ENCODE peak calls at places on chromosomes 16 and 17, in nine cellular contexts. One of them, this sample, is unnamed.

GRCh38 chr16:85416267-85417109 is 196.6 kb upstream of the GSE1 start:
- DNase-seq in activated CD4-positive, alpha-beta memory T cell treated with anti-CD3 and anti-CD28 coated beads for 36 hours: peak; percentile 87
- DNase-seq in ovary: peak; percentile 47
- DNase-seq in tibial nerve: no peak
- DNase-seq in EH: peak; percentile 43
- DNase-seq in cardiac muscle cell: peak; percentile 31
- DNase-seq in AG09319: no peak
- DNase-seq in HTR-8/SVneo: peak; percentile 76
- DNase-seq in glomerular endothelial cell: no peak
- DNase-seq in this sample: no peak

GRCh38 chr16:27449434-27450188 is 47.6 kb downstream of the IL21R start:
- DNase-seq in glomerular endothelial cell: no peak
- DNase-seq in activated CD4-positive, alpha-beta memory T cell treated with anti-CD3 and anti-CD28 coated beads for 36 hours: peak; percentile 89
- DNase-seq in tibial nerve: no peak
- DNase-seq in cardiac muscle cell: no peak
- DNase-seq in EH: no peak
- DNase-seq in HTR-8/SVneo: no peak
- DNase-seq in ovary: no peak
- DNase-seq in AG09319: no peak
- DNase-seq in this sample: no peak

GRCh38 chr17:13593757-13594156 is 8.0 kb downstream of the HS3ST3A1 start:
- DNase-seq in tibial nerve: no peak
- DNase-seq in AG09319: peak; percentile 31
- DNase-seq in cardiac muscle cell: no peak
- DNase-seq in EH: peak; percentile 76
- DNase-seq in HTR-8/SVneo: no peak
- DNase-seq in activated CD4-positive, alpha-beta memory T cell treated with anti-CD3 and anti-CD28 coated beads for 36 hours: no peak
- DNase-seq in glomerular endothelial cell: no peak
- DNase-seq in ovary: no peak
- DNase-seq in this sample: no peak

GRCh38 chr16:31501226-31501965 is 6.8 kb downstream of the RUSF1 start:
- DNase-seq in ovary: no peak
- DNase-seq in HTR-8/SVneo: no peak
- DNase-seq in EH: no peak
- DNase-seq in tibial nerve: no peak
- DNase-seq in cardiac muscle cell: no peak
- DNase-seq in glomerular endothelial cell: no peak
- DNase-seq in AG09319: no peak
- DNase-seq in activated CD4-positive, alpha-beta memory T cell treated with anti-CD3 and anti-CD28 coated beads for 36 hours: no peak
- DNase-seq in this sample: no peak

GRCh38 chr17:48567646-48568354 is 10.3 kb downstream of the HOXB4 start:
- DNase-seq in glomerular endothelial cell: no peak
- DNase-seq in cardiac muscle cell: no peak
- DNase-seq in tibial nerve: no peak
- DNase-seq in AG09319: no peak
- DNase-seq in HTR-8/SVneo: no peak
- DNase-seq in activated CD4-positive, alpha-beta memory T cell treated with anti-CD3 and anti-CD28 coated beads for 36 hours: no peak
- DNase-seq in EH: no peak
- DNase-seq in ovary: no peak
- DNase-seq in this sample: no peak

GRCh38 chr16:30720694-30721093 is 21.7 kb downstream of the SRCAP start:
- DNase-seq in activated CD4-positive, alpha-beta memory T cell treated with anti-CD3 and anti-CD28 coated beads for 36 hours: no peak
- DNase-seq in HTR-8/SVneo: no peak
- DNase-seq in cardiac muscle cell: no peak
- DNase-seq in AG09319: no peak
- DNase-seq in glomerular endothelial cell: no peak
- DNase-seq in ovary: no peak
- DNase-seq in tibial nerve: no peak
- DNase-seq in EH: no peak
- DNase-seq in this sample: no peak

GRCh38 chr17:2736956-2737355 is 12.5 kb downstream of the CCDC92B start:
- DNase-seq in tibial nerve: no peak
- DNase-seq in HTR-8/SVneo: no peak
- DNase-seq in glomerular endothelial cell: no peak
- DNase-seq in AG09319: no peak
- DNase-seq in cardiac muscle cell: peak; percentile 18
- DNase-seq in EH: no peak
- DNase-seq in activated CD4-positive, alpha-beta memory T cell treated with anti-CD3 and anti-CD28 coated beads for 36 hours: no peak
- DNase-seq in ovary: no peak
- DNase-seq in this sample: no peak

GRCh38 chr17:58367462-58367861 is 15.5 kb upstream of the SUPT4H1 start:
- DNase-seq in activated CD4-positive, alpha-beta memory T cell treated with anti-CD3 and anti-CD28 coated beads for 36 hours: no peak
- DNase-seq in ovary: no peak
- DNase-seq in glomerular endothelial cell: no peak
- DNase-seq in tibial nerve: no peak
- DNase-seq in HTR-8/SVneo: no peak
- DNase-seq in EH: no peak
- DNase-seq in cardiac muscle cell: no peak
- DNase-seq in AG09319: no peak
- DNase-seq in this sample: no peak

GRCh38 chr16:4511441-4512082 is 27.0 kb downstream of the CDIP1 start:
- DNase-seq in glomerular endothelial cell: no peak
- DNase-seq in tibial nerve: peak; percentile 31
- DNase-seq in ovary: no peak
- DNase-seq in HTR-8/SVneo: peak; percentile 60
- DNase-seq in activated CD4-positive, alpha-beta memory T cell treated with anti-CD3 and anti-CD28 coated beads for 36 hours: peak; percentile 38
- DNase-seq in cardiac muscle cell: peak; percentile 47
- DNase-seq in AG09319: no peak
- DNase-seq in EH: peak; percentile 52
- DNase-seq in this sample: no peak

GRCh38 chr16:83609178-83609577 is 198.6 kb upstream of the HSBP1 start:
- DNase-seq in activated CD4-positive, alpha-beta memory T cell treated with anti-CD3 and anti-CD28 coated beads for 36 hours: no peak
- DNase-seq in EH: peak; percentile 13
- DNase-seq in ovary: no peak
- DNase-seq in tibial nerve: no peak
- DNase-seq in cardiac muscle cell: peak; percentile 21
- DNase-seq in AG09319: no peak
- DNase-seq in glomerular endothelial cell: no peak
- DNase-seq in HTR-8/SVneo: no peak
- DNase-seq in this sample: no peak

GRCh38 chr17:75983501-75984181 is 4.6 kb downstream of the TEN1 start:
- DNase-seq in EH: no peak
- DNase-seq in cardiac muscle cell: peak; percentile 55
- DNase-seq in glomerular endothelial cell: no peak
- DNase-seq in tibial nerve: no peak
- DNase-seq in HTR-8/SVneo: no peak
- DNase-seq in activated CD4-positive, alpha-beta memory T cell treated with anti-CD3 and anti-CD28 coated beads for 36 hours: no peak
- DNase-seq in AG09319: no peak
- DNase-seq in ovary: no peak
- DNase-seq in this sample: no peak

GRCh38 chr16:86635181-86635580 is 56.8 kb downstream of the FOXL1 start:
- DNase-seq in cardiac muscle cell: peak; percentile 74
- DNase-seq in AG09319: no peak
- DNase-seq in tibial nerve: no peak
- DNase-seq in activated CD4-positive, alpha-beta memory T cell treated with anti-CD3 and anti-CD28 coated beads for 36 hours: no peak
- DNase-seq in ovary: no peak
- DNase-seq in EH: no peak
- DNase-seq in HTR-8/SVneo: no peak
- DNase-seq in glomerular endothelial cell: no peak
- DNase-seq in this sample: no peak

GRCh38 chr17:47968836-47969235 is 2.1 kb upstream of the CDK5RAP3 start:
- DNase-seq in glomerular endothelial cell: no peak
- DNase-seq in activated CD4-positive, alpha-beta memory T cell treated with anti-CD3 and anti-CD28 coated beads for 36 hours: no peak
- DNase-seq in tibial nerve: no peak
- DNase-seq in AG09319: no peak
- DNase-seq in ovary: no peak
- DNase-seq in HTR-8/SVneo: no peak
- DNase-seq in EH: no peak
- DNase-seq in cardiac muscle cell: no peak
- DNase-seq in this sample: no peak

GRCh38 chr17:1438593-1439083 is 17.4 kb downstream of the CRK start:
- DNase-seq in cardiac muscle cell: peak; percentile 55
- DNase-seq in ovary: no peak
- DNase-seq in HTR-8/SVneo: no peak
- DNase-seq in AG09319: no peak
- DNase-seq in tibial nerve: no peak
- DNase-seq in glomerular endothelial cell: no peak
- DNase-seq in activated CD4-positive, alpha-beta memory T cell treated with anti-CD3 and anti-CD28 coated beads for 36 hours: no peak
- DNase-seq in EH: peak; percentile 88
- DNase-seq in this sample: no peak

GRCh38 chr16:67461600-67462278 is 19.2 kb downstream of the ATP6V0D1 start:
- DNase-seq in ovary: no peak
- DNase-seq in HTR-8/SVneo: no peak
- DNase-seq in cardiac muscle cell: no peak
- DNase-seq in EH: no peak
- DNase-seq in activated CD4-positive, alpha-beta memory T cell treated with anti-CD3 and anti-CD28 coated beads for 36 hours: no peak
- DNase-seq in glomerular endothelial cell: no peak
- DNase-seq in tibial nerve: no peak
- DNase-seq in AG09319: no peak
- DNase-seq in this sample: no peak

GRCh38 chr16:81651758-81652718 is 127.1 kb upstream of the PLCG2 start:
- DNase-seq in cardiac muscle cell: peak; percentile 13
- DNase-seq in tibial nerve: no peak
- DNase-seq in activated CD4-positive, alpha-beta memory T cell treated with anti-CD3 and anti-CD28 coated beads for 36 hours: no peak
- DNase-seq in AG09319: no peak
- DNase-seq in glomerular endothelial cell: no peak
- DNase-seq in EH: no peak
- DNase-seq in ovary: peak; percentile 70
- DNase-seq in HTR-8/SVneo: no peak
- DNase-seq in this sample: no peak

GRCh38 chr16:88951989-88952388 is 25.0 kb downstream of the CBFA2T3 start:
- DNase-seq in activated CD4-positive, alpha-beta memory T cell treated with anti-CD3 and anti-CD28 coated beads for 36 hours: no peak
- DNase-seq in EH: no peak
- DNase-seq in glomerular endothelial cell: no peak
- DNase-seq in HTR-8/SVneo: no peak
- DNase-seq in AG09319: no peak
- DNase-seq in cardiac muscle cell: peak; percentile 21
- DNase-seq in tibial nerve: no peak
- DNase-seq in ovary: no peak
- DNase-seq in this sample: no peak

GRCh38 chr17:63848834-63849689 is 6.6 kb upstream of the SMARCD2 start:
- DNase-seq in cardiac muscle cell: peak; percentile 95
- DNase-seq in tibial nerve: peak; percentile 87
- DNase-seq in AG09319: peak; percentile 66
- DNase-seq in EH: peak; percentile 88
- DNase-seq in HTR-8/SVneo: peak; percentile 93
- DNase-seq in activated CD4-positive, alpha-beta memory T cell treated with anti-CD3 and anti-CD28 coated beads for 36 hours: peak; percentile 98
- DNase-seq in ovary: peak; percentile 90
- DNase-seq in glomerular endothelial cell: no peak
- DNase-seq in this sample: no peak

GRCh38 chr17:75910699-75911098 is 6.0 kb upstream of the MRPL38 start:
- DNase-seq in tibial nerve: no peak
- DNase-seq in ovary: no peak
- DNase-seq in HTR-8/SVneo: no peak
- DNase-seq in EH: no peak
- DNase-seq in cardiac muscle cell: no peak
- DNase-seq in AG09319: no peak
- DNase-seq in glomerular endothelial cell: no peak
- DNase-seq in activated CD4-positive, alpha-beta memory T cell treated with anti-CD3 and anti-CD28 coated beads for 36 hours: no peak
- DNase-seq in this sample: no peak

GRCh38 chr16:78045865-78046581 is 23.7 kb downstream of the CLEC3A start:
- DNase-seq in HTR-8/SVneo: peak; percentile 31
- DNase-seq in EH: peak; percentile 7
- DNase-seq in ovary: peak; percentile 61
- DNase-seq in cardiac muscle cell: peak; percentile 68
- DNase-seq in AG09319: no peak
- DNase-seq in glomerular endothelial cell: no peak
- DNase-seq in tibial nerve: peak; percentile 6
- DNase-seq in activated CD4-positive, alpha-beta memory T cell treated with anti-CD3 and anti-CD28 coated beads for 36 hours: peak; percentile 65
- DNase-seq in this sample: peak; percentile 24

GRCh38 chr16:85473326-85473725 is 139.8 kb upstream of the GSE1 start:
- DNase-seq in cardiac muscle cell: no peak
- DNase-seq in ovary: no peak
- DNase-seq in tibial nerve: no peak
- DNase-seq in HTR-8/SVneo: no peak
- DNase-seq in EH: no peak
- DNase-seq in glomerular endothelial cell: no peak
- DNase-seq in activated CD4-positive, alpha-beta memory T cell treated with anti-CD3 and anti-CD28 coated beads for 36 hours: no peak
- DNase-seq in AG09319: no peak
- DNase-seq in this sample: no peak

GRCh38 chr16:86298166-86299131 is 211.9 kb upstream of the FOXF1 start:
- DNase-seq in EH: peak; percentile 82
- DNase-seq in tibial nerve: no peak
- DNase-seq in AG09319: no peak
- DNase-seq in ovary: no peak
- DNase-seq in HTR-8/SVneo: no peak
- DNase-seq in glomerular endothelial cell: no peak
- DNase-seq in activated CD4-positive, alpha-beta memory T cell treated with anti-CD3 and anti-CD28 coated beads for 36 hours: no peak
- DNase-seq in cardiac muscle cell: no peak
- DNase-seq in this sample: peak; percentile 23

GRCh38 chr17:58172369-58173071 is 5.7 kb downstream of the OR4D2 start:
- DNase-seq in glomerular endothelial cell: no peak
- DNase-seq in ovary: no peak
- DNase-seq in activated CD4-positive, alpha-beta memory T cell treated with anti-CD3 and anti-CD28 coated beads for 36 hours: peak; percentile 59
- DNase-seq in HTR-8/SVneo: peak; percentile 69
- DNase-seq in AG09319: no peak
- DNase-seq in EH: peak; percentile 12
- DNase-seq in cardiac muscle cell: peak; percentile 25
- DNase-seq in tibial nerve: no peak
- DNase-seq in this sample: no peak

GRCh38 chr16:12837756-12838155 is 34.1 kb upstream of the CPPED1 start:
- DNase-seq in ovary: no peak
- DNase-seq in glomerular endothelial cell: no peak
- DNase-seq in cardiac muscle cell: no peak
- DNase-seq in tibial nerve: no peak
- DNase-seq in AG09319: no peak
- DNase-seq in activated CD4-positive, alpha-beta memory T cell treated with anti-CD3 and anti-CD28 coated beads for 36 hours: no peak
- DNase-seq in HTR-8/SVneo: no peak
- DNase-seq in EH: no peak
- DNase-seq in this sample: no peak

GRCh38 chr16:17555176-17555575 is 84.4 kb upstream of the XYLT1 start:
- DNase-seq in cardiac muscle cell: no peak
- DNase-seq in ovary: no peak
- DNase-seq in HTR-8/SVneo: no peak
- DNase-seq in AG09319: peak; percentile 32
- DNase-seq in tibial nerve: no peak
- DNase-seq in EH: peak; percentile 99
- DNase-seq in glomerular endothelial cell: no peak
- DNase-seq in activated CD4-positive, alpha-beta memory T cell treated with anti-CD3 and anti-CD28 coated beads for 36 hours: no peak
- DNase-seq in this sample: peak; percentile 28

GRCh38 chr17:49252148-49252682 is 21.6 kb upstream of the PHOSPHO1 start:
- DNase-seq in AG09319: no peak
- DNase-seq in cardiac muscle cell: peak; percentile 62
- DNase-seq in activated CD4-positive, alpha-beta memory T cell treated with anti-CD3 and anti-CD28 coated beads for 36 hours: no peak
- DNase-seq in glomerular endothelial cell: no peak
- DNase-seq in ovary: no peak
- DNase-seq in tibial nerve: no peak
- DNase-seq in EH: peak; percentile 46
- DNase-seq in HTR-8/SVneo: no peak
- DNase-seq in this sample: no peak

GRCh38 chr17:21213491-21214014 is 408 bp downstream of the TMEM11 start:
- DNase-seq in activated CD4-positive, alpha-beta memory T cell treated with anti-CD3 and anti-CD28 coated beads for 36 hours: no peak
- DNase-seq in cardiac muscle cell: peak; percentile 39
- DNase-seq in EH: no peak
- DNase-seq in ovary: no peak
- DNase-seq in tibial nerve: no peak
- DNase-seq in AG09319: no peak
- DNase-seq in glomerular endothelial cell: no peak
- DNase-seq in HTR-8/SVneo: no peak
- DNase-seq in this sample: no peak

GRCh38 chr16:67900156-67900555 is 7.1 kb downstream of the PSKH1 start:
- DNase-seq in cardiac muscle cell: no peak
- DNase-seq in AG09319: no peak
- DNase-seq in HTR-8/SVneo: no peak
- DNase-seq in ovary: no peak
- DNase-seq in glomerular endothelial cell: no peak
- DNase-seq in EH: no peak
- DNase-seq in tibial nerve: no peak
- DNase-seq in activated CD4-positive, alpha-beta memory T cell treated with anti-CD3 and anti-CD28 coated beads for 36 hours: no peak
- DNase-seq in this sample: no peak

GRCh38 chr17:58534901-58535421 is 20.5 kb upstream of the MTMR4 start:
- DNase-seq in activated CD4-positive, alpha-beta memory T cell treated with anti-CD3 and anti-CD28 coated beads for 36 hours: no peak
- DNase-seq in HTR-8/SVneo: no peak
- DNase-seq in EH: peak; percentile 83
- DNase-seq in cardiac muscle cell: peak; percentile 67
- DNase-seq in glomerular endothelial cell: no peak
- DNase-seq in AG09319: no peak
- DNase-seq in ovary: no peak
- DNase-seq in tibial nerve: no peak
- DNase-seq in this sample: no peak

GRCh38 chr16:56189990-56190902 is 1.0 kb upstream of the GNAO1 start:
- DNase-seq in ovary: no peak
- DNase-seq in tibial nerve: no peak
- DNase-seq in HTR-8/SVneo: no peak
- DNase-seq in activated CD4-positive, alpha-beta memory T cell treated with anti-CD3 and anti-CD28 coated beads for 36 hours: no peak
- DNase-seq in AG09319: no peak
- DNase-seq in cardiac muscle cell: no peak
- DNase-seq in EH: no peak
- DNase-seq in glomerular endothelial cell: no peak
- DNase-seq in this sample: no peak